ENCODE peak calls at places on chromosome 15, in eight cellular contexts. One of them, this sample, is unnamed.
A peak's percentile ranks its signal among the peaks of the same experiment; 100 is the strongest.

GRCh38 chr15:63048115-63048985 is 5.8 kb downstream of the TPM1 start:
- DNase-seq in AG09319: peak; percentile 82
- DNase-seq in stimulated activated CD8-positive, alpha-beta memory T cell treated with anti-CD3 and anti-CD28 coated beads, Interleukin-12 subunit alpha, Interleukin-12 subunit beta, amount 100 ng/mL, for 4 hours: peak; percentile 76
- DNase-seq in stimulated activated CD4-positive, alpha-beta T cell treated with anti-CD3 and anti-CD28 coated beads, TNF-alpha, amount 100 ng/mL, for 24 hours: peak; percentile 82
- DNase-seq in left cardiac atrium: peak; percentile 91
- DNase-seq in choroid plexus epithelial cell: peak; percentile 99
- DNase-seq in foreskin fibroblast: peak; percentile 96
- DNase-seq in AG08395: peak; percentile 87
- DNase-seq in this sample: peak; percentile 89

GRCh38 chr15:79582650-79583049 is 150.5 kb downstream of the MINAR1 start:
- DNase-seq in stimulated activated CD8-positive, alpha-beta memory T cell treated with anti-CD3 and anti-CD28 coated beads, Interleukin-12 subunit alpha, Interleukin-12 subunit beta, amount 100 ng/mL, for 4 hours: no peak
- DNase-seq in left cardiac atrium: no peak
- DNase-seq in choroid plexus epithelial cell: no peak
- DNase-seq in stimulated activated CD4-positive, alpha-beta T cell treated with anti-CD3 and anti-CD28 coated beads, TNF-alpha, amount 100 ng/mL, for 24 hours: no peak
- DNase-seq in AG09319: no peak
- DNase-seq in AG08395: no peak
- DNase-seq in foreskin fibroblast: no peak
- DNase-seq in this sample: no peak

GRCh38 chr15:98967096-98967495 is 40.5 kb downstream of the PGPEP1L start:
- DNase-seq in choroid plexus epithelial cell: no peak
- DNase-seq in stimulated activated CD4-positive, alpha-beta T cell treated with anti-CD3 and anti-CD28 coated beads, TNF-alpha, amount 100 ng/mL, for 24 hours: no peak
- DNase-seq in AG09319: no peak
- DNase-seq in left cardiac atrium: no peak
- DNase-seq in AG08395: no peak
- DNase-seq in stimulated activated CD8-positive, alpha-beta memory T cell treated with anti-CD3 and anti-CD28 coated beads, Interleukin-12 subunit alpha, Interleukin-12 subunit beta, amount 100 ng/mL, for 4 hours: no peak
- DNase-seq in foreskin fibroblast: no peak
- DNase-seq in this sample: no peak

GRCh38 chr15:55917881-55918296 is 75.5 kb downstream of the NEDD4 start:
- DNase-seq in AG08395: peak; percentile 56
- DNase-seq in foreskin fibroblast: peak; percentile 91
- DNase-seq in stimulated activated CD8-positive, alpha-beta memory T cell treated with anti-CD3 and anti-CD28 coated beads, Interleukin-12 subunit alpha, Interleukin-12 subunit beta, amount 100 ng/mL, for 4 hours: no peak
- DNase-seq in stimulated activated CD4-positive, alpha-beta T cell treated with anti-CD3 and anti-CD28 coated beads, TNF-alpha, amount 100 ng/mL, for 24 hours: no peak
- DNase-seq in AG09319: peak; percentile 87
- DNase-seq in choroid plexus epithelial cell: peak; percentile 96
- DNase-seq in left cardiac atrium: no peak
- DNase-seq in this sample: no peak

GRCh38 chr15:78455749-78456148 is 17.7 kb downstream of the IREB2 start:
- DNase-seq in stimulated activated CD8-positive, alpha-beta memory T cell treated with anti-CD3 and anti-CD28 coated beads, Interleukin-12 subunit alpha, Interleukin-12 subunit beta, amount 100 ng/mL, for 4 hours: no peak
- DNase-seq in AG08395: peak; percentile 3
- DNase-seq in AG09319: no peak
- DNase-seq in stimulated activated CD4-positive, alpha-beta T cell treated with anti-CD3 and anti-CD28 coated beads, TNF-alpha, amount 100 ng/mL, for 24 hours: no peak
- DNase-seq in foreskin fibroblast: peak; percentile 18
- DNase-seq in choroid plexus epithelial cell: no peak
- DNase-seq in left cardiac atrium: no peak
- DNase-seq in this sample: no peak

GRCh38 chr15:53978248-53978906 is at the start of gene UNC13C:
- DNase-seq in choroid plexus epithelial cell: no peak
- DNase-seq in left cardiac atrium: peak; percentile 37
- DNase-seq in AG09319: no peak
- DNase-seq in stimulated activated CD4-positive, alpha-beta T cell treated with anti-CD3 and anti-CD28 coated beads, TNF-alpha, amount 100 ng/mL, for 24 hours: no peak
- DNase-seq in stimulated activated CD8-positive, alpha-beta memory T cell treated with anti-CD3 and anti-CD28 coated beads, Interleukin-12 subunit alpha, Interleukin-12 subunit beta, amount 100 ng/mL, for 4 hours: no peak
- DNase-seq in AG08395: no peak
- DNase-seq in foreskin fibroblast: peak; percentile 25
- DNase-seq in this sample: no peak

GRCh38 chr15:52112203-52112750 is 298 bp downstream of the BCL2L10 start:
- DNase-seq in stimulated activated CD4-positive, alpha-beta T cell treated with anti-CD3 and anti-CD28 coated beads, TNF-alpha, amount 100 ng/mL, for 24 hours: peak; percentile 44
- DNase-seq in left cardiac atrium: peak; percentile 38
- DNase-seq in choroid plexus epithelial cell: no peak
- DNase-seq in AG09319: no peak
- DNase-seq in stimulated activated CD8-positive, alpha-beta memory T cell treated with anti-CD3 and anti-CD28 coated beads, Interleukin-12 subunit alpha, Interleukin-12 subunit beta, amount 100 ng/mL, for 4 hours: peak; percentile 13
- DNase-seq in foreskin fibroblast: peak; percentile 61
- DNase-seq in AG08395: no peak
- DNase-seq in this sample: peak; percentile 59

GRCh38 chr15:69939513-69940440 is 157.9 kb downstream of the TLE3 start:
- DNase-seq in choroid plexus epithelial cell: peak; percentile 16
- DNase-seq in stimulated activated CD8-positive, alpha-beta memory T cell treated with anti-CD3 and anti-CD28 coated beads, Interleukin-12 subunit alpha, Interleukin-12 subunit beta, amount 100 ng/mL, for 4 hours: no peak
- DNase-seq in left cardiac atrium: no peak
- DNase-seq in AG09319: no peak
- DNase-seq in AG08395: no peak
- DNase-seq in stimulated activated CD4-positive, alpha-beta T cell treated with anti-CD3 and anti-CD28 coated beads, TNF-alpha, amount 100 ng/mL, for 24 hours: no peak
- DNase-seq in foreskin fibroblast: no peak
- DNase-seq in this sample: no peak

GRCh38 chr15:94582368-94582767 is 351.0 kb downstream of the MCTP2 start:
- DNase-seq in left cardiac atrium: peak; percentile 35
- DNase-seq in stimulated activated CD4-positive, alpha-beta T cell treated with anti-CD3 and anti-CD28 coated beads, TNF-alpha, amount 100 ng/mL, for 24 hours: peak; percentile 8
- DNase-seq in choroid plexus epithelial cell: peak; percentile 25
- DNase-seq in AG09319: no peak
- DNase-seq in foreskin fibroblast: no peak
- DNase-seq in stimulated activated CD8-positive, alpha-beta memory T cell treated with anti-CD3 and anti-CD28 coated beads, Interleukin-12 subunit alpha, Interleukin-12 subunit beta, amount 100 ng/mL, for 4 hours: no peak
- DNase-seq in AG08395: no peak
- DNase-seq in this sample: peak; percentile 59

GRCh38 chr15:57662802-57663201 is 43.7 kb upstream of the POLR2M start:
- DNase-seq in left cardiac atrium: no peak
- DNase-seq in AG08395: no peak
- DNase-seq in foreskin fibroblast: peak; percentile 24
- DNase-seq in choroid plexus epithelial cell: no peak
- DNase-seq in stimulated activated CD4-positive, alpha-beta T cell treated with anti-CD3 and anti-CD28 coated beads, TNF-alpha, amount 100 ng/mL, for 24 hours: no peak
- DNase-seq in stimulated activated CD8-positive, alpha-beta memory T cell treated with anti-CD3 and anti-CD28 coated beads, Interleukin-12 subunit alpha, Interleukin-12 subunit beta, amount 100 ng/mL, for 4 hours: no peak
- DNase-seq in AG09319: no peak
- DNase-seq in this sample: no peak

GRCh38 chr15:57784081-57784488 is 77.6 kb downstream of the POLR2M start:
- DNase-seq in choroid plexus epithelial cell: peak; percentile 3
- DNase-seq in AG09319: peak; percentile 31
- DNase-seq in left cardiac atrium: peak; percentile 53
- DNase-seq in foreskin fibroblast: peak; percentile 79
- DNase-seq in AG08395: peak; percentile 85
- DNase-seq in stimulated activated CD4-positive, alpha-beta T cell treated with anti-CD3 and anti-CD28 coated beads, TNF-alpha, amount 100 ng/mL, for 24 hours: no peak
- DNase-seq in stimulated activated CD8-positive, alpha-beta memory T cell treated with anti-CD3 and anti-CD28 coated beads, Interleukin-12 subunit alpha, Interleukin-12 subunit beta, amount 100 ng/mL, for 4 hours: no peak
- DNase-seq in this sample: no peak

This sample was measured in activated CD4-positive, alpha-beta memory T cell treated with anti-CD3 and anti-CD28 coated beads for 36 hours.